ENCODE peak calls at places on chromosome 5, in five cellular contexts. One of them, this sample, is unnamed.

GRCh38 chr5:157860898-157861894 is 2.3 kb upstream of the CLINT1 start:
- DNase-seq in GM12892: peak; percentile 42
- DNase-seq in activated CD4-positive, alpha-beta T cell treated with anti-CD3 and anti-CD28 coated beads, Interleukin-2, amount 10 ng/mL, durations not matched to agents 24 days and 14 days: peak; percentile 65
- DNase-seq in HL-60: no peak
- DNase-seq in GM03348: no peak
- DNase-seq in this sample: no peak

GRCh38 chr5:5021436-5021835 is 118.7 kb upstream of the ADAMTS16 start:
- DNase-seq in GM12892: no peak
- DNase-seq in activated CD4-positive, alpha-beta T cell treated with anti-CD3 and anti-CD28 coated beads, Interleukin-2, amount 10 ng/mL, durations not matched to agents 24 days and 14 days: no peak
- DNase-seq in HL-60: no peak
- DNase-seq in GM03348: no peak
- DNase-seq in this sample: no peak

GRCh38 chr5:143791848-143792701 is 19.9 kb upstream of the HMHB1 start:
- DNase-seq in GM12892: no peak
- DNase-seq in activated CD4-positive, alpha-beta T cell treated with anti-CD3 and anti-CD28 coated beads, Interleukin-2, amount 10 ng/mL, durations not matched to agents 24 days and 14 days: no peak
- DNase-seq in HL-60: no peak
- DNase-seq in GM03348: no peak
- DNase-seq in this sample: no peak

GRCh38 chr5:135236187-135236835 is 162.7 kb downstream of the MACROH2A1 start:
- DNase-seq in GM12892: no peak
- DNase-seq in activated CD4-positive, alpha-beta T cell treated with anti-CD3 and anti-CD28 coated beads, Interleukin-2, amount 10 ng/mL, durations not matched to agents 24 days and 14 days: no peak
- DNase-seq in HL-60: no peak
- DNase-seq in GM03348: no peak
- DNase-seq in this sample: no peak

GRCh38 chr5:33023649-33024048 is 312.5 kb downstream of the NPR3 start:
- DNase-seq in GM12892: no peak
- DNase-seq in activated CD4-positive, alpha-beta T cell treated with anti-CD3 and anti-CD28 coated beads, Interleukin-2, amount 10 ng/mL, durations not matched to agents 24 days and 14 days: no peak
- DNase-seq in HL-60: no peak
- DNase-seq in GM03348: no peak
- DNase-seq in this sample: no peak

GRCh38 chr5:152259702-152260101 is 145.4 kb downstream of the NMUR2 start:
- DNase-seq in GM12892: no peak
- DNase-seq in activated CD4-positive, alpha-beta T cell treated with anti-CD3 and anti-CD28 coated beads, Interleukin-2, amount 10 ng/mL, durations not matched to agents 24 days and 14 days: no peak
- DNase-seq in HL-60: no peak
- DNase-seq in GM03348: no peak
- DNase-seq in this sample: no peak

GRCh38 chr5:121949885-121950284 is 11.9 kb upstream of the SRFBP1 start:
- DNase-seq in GM12892: no peak
- DNase-seq in activated CD4-positive, alpha-beta T cell treated with anti-CD3 and anti-CD28 coated beads, Interleukin-2, amount 10 ng/mL, durations not matched to agents 24 days and 14 days: peak; percentile 72
- DNase-seq in HL-60: peak; percentile 7
- DNase-seq in GM03348: peak; percentile 55
- DNase-seq in this sample: no peak

GRCh38 chr5:180049357-180049673 is 22.2 kb downstream of the RNF130 start:
- DNase-seq in GM12892: no peak
- DNase-seq in activated CD4-positive, alpha-beta T cell treated with anti-CD3 and anti-CD28 coated beads, Interleukin-2, amount 10 ng/mL, durations not matched to agents 24 days and 14 days: no peak
- DNase-seq in HL-60: no peak
- DNase-seq in GM03348: no peak
- DNase-seq in this sample: no peak

GRCh38 chr5:31381299-31381698 is 150.6 kb downstream of the DROSHA start:
- DNase-seq in GM12892: no peak
- DNase-seq in activated CD4-positive, alpha-beta T cell treated with anti-CD3 and anti-CD28 coated beads, Interleukin-2, amount 10 ng/mL, durations not matched to agents 24 days and 14 days: no peak
- DNase-seq in HL-60: no peak
- DNase-seq in GM03348: no peak
- DNase-seq in this sample: no peak

GRCh38 chr5:128216860-128217531 is 133.4 kb downstream of the SLC12A2 start:
- DNase-seq in GM12892: no peak
- DNase-seq in activated CD4-positive, alpha-beta T cell treated with anti-CD3 and anti-CD28 coated beads, Interleukin-2, amount 10 ng/mL, durations not matched to agents 24 days and 14 days: no peak
- DNase-seq in HL-60: no peak
- DNase-seq in GM03348: peak; percentile 60
- DNase-seq in this sample: no peak

GRCh38 chr5:6659941-6660684 is 26.9 kb downstream of the SRD5A1 start:
- DNase-seq in GM12892: peak; percentile 33
- DNase-seq in activated CD4-positive, alpha-beta T cell treated with anti-CD3 and anti-CD28 coated beads, Interleukin-2, amount 10 ng/mL, durations not matched to agents 24 days and 14 days: no peak
- DNase-seq in HL-60: no peak
- DNase-seq in GM03348: no peak
- DNase-seq in this sample: no peak

GRCh38 chr5:425714-426113 is 17.3 kb upstream of the EXOC3 start:
- DNase-seq in GM12892: no peak
- DNase-seq in activated CD4-positive, alpha-beta T cell treated with anti-CD3 and anti-CD28 coated beads, Interleukin-2, amount 10 ng/mL, durations not matched to agents 24 days and 14 days: peak; percentile 75
- DNase-seq in HL-60: no peak
- DNase-seq in GM03348: no peak
- DNase-seq in this sample: no peak

GRCh38 chr5:40774626-40775025 is 18.9 kb upstream of the TTC33 start:
- DNase-seq in GM12892: no peak
- DNase-seq in activated CD4-positive, alpha-beta T cell treated with anti-CD3 and anti-CD28 coated beads, Interleukin-2, amount 10 ng/mL, durations not matched to agents 24 days and 14 days: no peak
- DNase-seq in HL-60: no peak
- DNase-seq in GM03348: no peak
- DNase-seq in this sample: no peak

GRCh38 chr5:59617186-59617771 is 276.2 kb downstream of the PDE4D start:
- DNase-seq in GM12892: no peak
- DNase-seq in activated CD4-positive, alpha-beta T cell treated with anti-CD3 and anti-CD28 coated beads, Interleukin-2, amount 10 ng/mL, durations not matched to agents 24 days and 14 days: no peak
- DNase-seq in HL-60: no peak
- DNase-seq in GM03348: no peak
- DNase-seq in this sample: no peak

GRCh38 chr5:41413067-41413466 is 97.3 kb downstream of the PLCXD3 start:
- DNase-seq in GM12892: no peak
- DNase-seq in activated CD4-positive, alpha-beta T cell treated with anti-CD3 and anti-CD28 coated beads, Interleukin-2, amount 10 ng/mL, durations not matched to agents 24 days and 14 days: no peak
- DNase-seq in HL-60: no peak
- DNase-seq in GM03348: no peak
- DNase-seq in this sample: no peak

GRCh38 chr5:112685929-112686328 is 51.8 kb upstream of the APC start:
- DNase-seq in GM12892: no peak
- DNase-seq in activated CD4-positive, alpha-beta T cell treated with anti-CD3 and anti-CD28 coated beads, Interleukin-2, amount 10 ng/mL, durations not matched to agents 24 days and 14 days: no peak
- DNase-seq in HL-60: no peak
- DNase-seq in GM03348: peak; percentile 55
- DNase-seq in this sample: no peak

GRCh38 chr5:114310666-114311065 is 51.2 kb upstream of the KCNN2 start:
- DNase-seq in GM12892: no peak
- DNase-seq in activated CD4-positive, alpha-beta T cell treated with anti-CD3 and anti-CD28 coated beads, Interleukin-2, amount 10 ng/mL, durations not matched to agents 24 days and 14 days: no peak
- DNase-seq in HL-60: no peak
- DNase-seq in GM03348: no peak
- DNase-seq in this sample: no peak

GRCh38 chr5:157049605-157050004 is 9.3 kb downstream of the HAVCR1 start:
- DNase-seq in GM12892: no peak
- DNase-seq in activated CD4-positive, alpha-beta T cell treated with anti-CD3 and anti-CD28 coated beads, Interleukin-2, amount 10 ng/mL, durations not matched to agents 24 days and 14 days: no peak
- DNase-seq in HL-60: no peak
- DNase-seq in GM03348: no peak
- DNase-seq in this sample: no peak

GRCh38 chr5:775960-776861 is 8.3 kb downstream of the ZDHHC11B start:
- DNase-seq in GM12892: no peak
- DNase-seq in activated CD4-positive, alpha-beta T cell treated with anti-CD3 and anti-CD28 coated beads, Interleukin-2, amount 10 ng/mL, durations not matched to agents 24 days and 14 days: peak; percentile 33
- DNase-seq in HL-60: no peak
- DNase-seq in GM03348: no peak
- DNase-seq in this sample: no peak

GRCh38 chr5:56588636-56589485 is 226.5 kb upstream of the MAP3K1 start:
- DNase-seq in GM12892: peak; percentile 50
- DNase-seq in activated CD4-positive, alpha-beta T cell treated with anti-CD3 and anti-CD28 coated beads, Interleukin-2, amount 10 ng/mL, durations not matched to agents 24 days and 14 days: peak; percentile 92
- DNase-seq in HL-60: peak; percentile 3
- DNase-seq in GM03348: no peak
- DNase-seq in this sample: peak; percentile 4

GRCh38 chr5:142697846-142698245 is 12.0 kb upstream of the FGF1 start:
- DNase-seq in GM12892: no peak
- DNase-seq in activated CD4-positive, alpha-beta T cell treated with anti-CD3 and anti-CD28 coated beads, Interleukin-2, amount 10 ng/mL, durations not matched to agents 24 days and 14 days: no peak
- DNase-seq in HL-60: no peak
- DNase-seq in GM03348: peak; percentile 41
- DNase-seq in this sample: no peak

GRCh38 chr5:375921-376871 is 54.7 kb downstream of the AHRR start:
- DNase-seq in GM12892: no peak
- DNase-seq in activated CD4-positive, alpha-beta T cell treated with anti-CD3 and anti-CD28 coated beads, Interleukin-2, amount 10 ng/mL, durations not matched to agents 24 days and 14 days: peak; percentile 59
- DNase-seq in HL-60: peak; percentile 1
- DNase-seq in GM03348: no peak
- DNase-seq in this sample: no peak

GRCh38 chr5:39169081-39169480 is 50.3 kb downstream of the FYB1 start:
- DNase-seq in GM12892: no peak
- DNase-seq in activated CD4-positive, alpha-beta T cell treated with anti-CD3 and anti-CD28 coated beads, Interleukin-2, amount 10 ng/mL, durations not matched to agents 24 days and 14 days: peak; percentile 51
- DNase-seq in HL-60: no peak
- DNase-seq in GM03348: peak; percentile 38
- DNase-seq in this sample: no peak

GRCh38 chr5:66281309-66281708 is 137.2 kb downstream of the SREK1 start:
- DNase-seq in GM12892: no peak
- DNase-seq in activated CD4-positive, alpha-beta T cell treated with anti-CD3 and anti-CD28 coated beads, Interleukin-2, amount 10 ng/mL, durations not matched to agents 24 days and 14 days: peak; percentile 31
- DNase-seq in HL-60: peak; percentile 18
- DNase-seq in GM03348: no peak
- DNase-seq in this sample: no peak

GRCh38 chr5:134135091-134135655 is 20.7 kb downstream of the TCF7 start:
- DNase-seq in GM12892: no peak
- DNase-seq in activated CD4-positive, alpha-beta T cell treated with anti-CD3 and anti-CD28 coated beads, Interleukin-2, amount 10 ng/mL, durations not matched to agents 24 days and 14 days: no peak
- DNase-seq in HL-60: no peak
- DNase-seq in GM03348: no peak
- DNase-seq in this sample: no peak

GRCh38 chr5:159915913-159916840 is at the start of gene ADRA1B:
- DNase-seq in GM12892: peak; percentile 56
- DNase-seq in activated CD4-positive, alpha-beta T cell treated with anti-CD3 and anti-CD28 coated beads, Interleukin-2, amount 10 ng/mL, durations not matched to agents 24 days and 14 days: peak; percentile 75
- DNase-seq in HL-60: peak; percentile 29
- DNase-seq in GM03348: peak; percentile 95
- DNase-seq in this sample: no peak

GRCh38 chr5:177546262-177546741 is 8.1 kb downstream of the FAM193B start:
- DNase-seq in GM12892: no peak
- DNase-seq in activated CD4-positive, alpha-beta T cell treated with anti-CD3 and anti-CD28 coated beads, Interleukin-2, amount 10 ng/mL, durations not matched to agents 24 days and 14 days: no peak
- DNase-seq in HL-60: peak; percentile 65
- DNase-seq in GM03348: peak; percentile 86
- DNase-seq in this sample: no peak

GRCh38 chr5:172334196-172334595 is 50.6 kb upstream of the UBTD2 start:
- DNase-seq in GM12892: no peak
- DNase-seq in activated CD4-positive, alpha-beta T cell treated with anti-CD3 and anti-CD28 coated beads, Interleukin-2, amount 10 ng/mL, durations not matched to agents 24 days and 14 days: no peak
- DNase-seq in HL-60: no peak
- DNase-seq in GM03348: no peak
- DNase-seq in this sample: no peak

This sample was measured in GF-D8.